ENCODE peak calls at places on chromosomes 16 and 17, in four cellular contexts. W is GM12878, Y is GM12891, Q is K562. B is an unnamed sample.

GRCh38 chr16:75385507-75386152 is 47.7 kb downstream of the CFDP1 start:
- DNase-seq in W (peak), Y (no peak), Q (peak), B (no peak)

GRCh38 chr16:89364603-89365002 is 125.8 kb downstream of the ANKRD11 start:
- DNase-seq in W (no peak), Y (no peak), Q (no peak), B (no peak)

GRCh38 chr17:31297090-31297489 is at the start of gene OMG:
- DNase-seq in W (no peak), Y (no peak), Q (no peak), B (no peak)

GRCh38 chr16:87996962-87997880 is 46.0 kb downstream of the BANP start:
- DNase-seq in W (no peak), Y (no peak), Q (no peak), B (no peak)

GRCh38 chr16:13168091-13168572 is 266.7 kb downstream of the SHISA9 start:
- DNase-seq in W (no peak), Y (no peak), Q (peak), B (no peak)

GRCh38 chr17:59494757-59495368 is 70.5 kb upstream of the DHX40 start:
- DNase-seq in W (no peak), Y (no peak), Q (no peak), B (no peak)

GRCh38 chr16:88626646-88627045 is 11.7 kb upstream of the IL17C start:
- DNase-seq in W (no peak), Y (no peak), Q (no peak), B (no peak)

GRCh38 chr16:72596373-72596772 is 424.4 kb upstream of the PMFBP1 start:
- DNase-seq in W (no peak), Y (no peak), Q (no peak), B (no peak)

GRCh38 chr16:27429981-27430441 is 28.0 kb downstream of the IL21R start:
- DNase-seq in W (no peak), Y (no peak), Q (no peak), B (no peak)

GRCh38 chr17:27546624-27547300 is 84.2 kb upstream of the LGALS9 start:
- DNase-seq in W (peak), Y (peak), Q (no peak), B (no peak)

GRCh38 chr17:48053758-48054237 is 5.6 kb downstream of the NFE2L1 start:
- DNase-seq in W (no peak), Y (no peak), Q (no peak), B (no peak)

GRCh38 chr16:27818231-27818630 is 245.3 kb downstream of the GSG1L start:
- DNase-seq in W (no peak), Y (no peak), Q (no peak), B (no peak)

GRCh38 chr16:22193134-22193411 is 13.0 kb upstream of the EEF2K start:
- DNase-seq in W (no peak), Y (no peak), Q (no peak), B (no peak)

GRCh38 chr16:22191966-22192260 is 14.2 kb upstream of the EEF2K start:
- DNase-seq in W (no peak), Y (no peak), Q (no peak), B (no peak)

GRCh38 chr16:22191089-22191965 is 14.8 kb upstream of the EEF2K start:
- DNase-seq in W (peak), Y (peak), Q (peak), B (peak)

GRCh38 chr16:22190169-22191088 is 15.6 kb upstream of the EEF2K start:
- DNase-seq in W (peak), Y (peak), Q (peak), B (peak)

DNA sequence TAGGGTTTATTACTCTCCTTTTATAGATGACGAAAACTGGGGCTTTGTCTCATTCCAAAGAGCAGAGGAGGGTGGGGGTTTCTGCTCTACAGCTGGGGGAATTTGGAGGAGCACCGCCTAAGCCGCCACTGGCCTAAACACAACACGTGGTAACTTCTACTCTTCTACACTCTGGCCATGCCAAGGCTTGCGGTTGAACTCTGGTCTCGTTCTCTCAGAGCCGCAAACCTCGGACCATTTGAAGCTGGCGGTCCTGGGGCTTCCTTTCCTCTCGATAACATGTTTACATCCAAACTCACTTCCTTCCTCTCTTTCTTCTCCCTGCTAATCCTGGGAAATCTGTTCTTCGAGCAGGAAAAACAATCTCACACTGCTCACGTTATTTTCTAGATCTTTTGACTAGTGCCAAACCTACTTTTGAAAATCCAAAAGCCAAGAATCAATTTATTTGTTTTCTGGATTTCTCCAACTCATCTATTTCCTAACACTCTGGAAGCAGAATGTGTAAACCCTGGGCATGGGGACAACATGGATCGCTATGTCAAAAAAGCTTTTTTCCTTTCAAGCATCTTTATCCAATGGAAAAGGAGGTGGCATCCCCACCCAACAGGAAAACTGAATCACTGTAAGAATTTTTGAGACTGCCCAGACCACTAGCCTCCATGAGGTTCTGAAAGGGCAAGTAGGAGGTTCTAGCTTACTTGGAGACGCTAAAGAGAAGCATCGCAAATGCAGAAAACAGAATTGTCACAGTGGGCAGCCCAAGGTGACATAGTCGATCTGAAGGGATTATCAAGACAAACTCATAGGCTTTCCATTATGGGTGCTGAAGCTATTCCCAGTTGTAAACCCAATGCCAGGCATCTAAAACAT is 13.6 kb upstream of the EEF2K start:
- DNase-seq in W (peak), Y (no peak), Q (peak), B (no peak)
- TF ChIP-seq SPI1 in W (peak), Y (peak), Q (peak), B (peak)

GRCh38 chr17:50117202-50118040 is 12.5 kb downstream of the SAMD14 start:
- DNase-seq in W (no peak), Y (peak), Q (peak), B (no peak)
- TF ChIP-seq POLR2AphosphoS5 in W (no peak), Y (no peak), Q (no peak), B (no peak)

GRCh38 chr16:85085721-85086120 is 26.6 kb downstream of the CIBAR2 start:
- DNase-seq in W (no peak), Y (no peak), Q (no peak), B (no peak)
- TF ChIP-seq SPI1 in W (no peak), Y (no peak), Q (no peak), B (no peak)

GRCh38 chr16:49932449-49932848 is 76.5 kb upstream of the ZNF423 start:
- DNase-seq in W (no peak), Y (no peak), Q (no peak), B (no peak)
- TF ChIP-seq POLR2AphosphoS5 in W (no peak), Y (no peak), Q (no peak), B (no peak)

B was measured in HL-60.